ENCODE peak calls at places on chromosomes 13 and 19, in five cellular contexts. R is endothelial cell of umbilical vein, N is HepG2, X is K562, W is GM12878. O is an unnamed sample.
A peak's percentile ranks its signal among the peaks of the same experiment; 100 is the strongest.

GRCh38 chr13:109872864-109873263 is 86.5 kb upstream of the IRS2 start:
- DNase-seq in R (no peak), N (no peak), X (no peak), W (no peak), O (no peak)

GRCh38 chr19:19480688-19481087 is 34.7 kb downstream of the TSSK6 start:
- DNase-seq in R (no peak), N (no peak), X (no peak), W (peak; percentile 39), O (no peak)

GRCh38 chr19:18113827-18114226 is 16.2 kb downstream of the MAST3 start:
- DNase-seq in R (no peak), N (no peak), X (no peak), W (no peak), O (no peak)

GRCh38 chr13:48476215-48476614 is 56.7 kb downstream of the RCBTB2 start:
- DNase-seq in R (no peak), N (no peak), X (no peak), W (no peak), O (no peak)

GRCh38 chr13:48210178-48210577 is 22.8 kb upstream of the ITM2B start:
- DNase-seq in R (no peak), N (no peak), X (no peak), W (no peak), O (peak; percentile 8)

GRCh38 chr13:78241278-78241919 is 322.8 kb upstream of the EDNRB start:
- DNase-seq in R (peak; percentile 53), N (peak; percentile 27), X (peak; percentile 6), W (no peak), O (peak; percentile 20)

GRCh38 chr19:17475541-17476115 is 5.3 kb downstream of the SLC27A1 start:
- DNase-seq in R (no peak), N (peak; percentile 93), X (no peak), W (no peak), O (no peak)

GRCh38 chr13:47798906-47799305 is 202.2 kb downstream of the SUCLA2 start:
- DNase-seq in R (no peak), N (peak; percentile 8), X (no peak), W (no peak), O (no peak)

GRCh38 chr19:45515081-45515624 is 7.9 kb downstream of the VASP start:
- DNase-seq in R (no peak), N (peak; percentile 54), X (peak; percentile 41), W (peak; percentile 57), O (no peak)

GRCh38 chr19:18419699-18420460 is 682 bp downstream of the SSBP4 start:
- DNase-seq in R (no peak), N (peak; percentile 55), X (peak; percentile 54), W (no peak), O (no peak)

GRCh38 chr13:107099661-107100060 is 531.7 kb upstream of the ARGLU1 start:
- DNase-seq in R (no peak), N (no peak), X (no peak), W (no peak), O (no peak)

GRCh38 chr13:47094734-47095434 is 198.0 kb upstream of the HTR2A start:
- DNase-seq in R (no peak), N (no peak), X (no peak), W (peak; percentile 48), O (no peak)

GRCh38 chr13:87855553-87855952 is 184.4 kb downstream of the SLITRK5 start:
- DNase-seq in R (no peak), N (no peak), X (no peak), W (no peak), O (no peak)

GRCh38 chr13:77507931-77508776 is 27.4 kb upstream of the SCEL start:
- DNase-seq in R (peak; percentile 90), N (no peak), X (no peak), W (no peak), O (no peak)

GRCh38 chr13:18943721-18944391 is 237.8 kb downstream of the TUBA3C start:
- DNase-seq in R (no peak), N (no peak), X (no peak), W (no peak), O (no peak)

GRCh38 chr19:3210347-3211017 is 14.0 kb upstream of the CELF5 start:
- DNase-seq in R (peak; percentile 40), N (peak; percentile 29), X (peak; percentile 68), W (no peak), O (peak; percentile 35)

GRCh38 chr19:56294557-56294956 is 20.1 kb downstream of the ZSCAN5A start:
- DNase-seq in R (no peak), N (no peak), X (no peak), W (no peak), O (no peak)

GRCh38 chr13:21326155-21327030 is 132.7 kb downstream of the ZDHHC20 start:
- DNase-seq in R (peak; percentile 3), N (no peak), X (no peak), W (no peak), O (no peak)

GRCh38 chr19:50909240-50910070 is 1.7 kb downstream of the KLK4 start:
- DNase-seq in R (peak; percentile 47), N (peak; percentile 13), X (peak; percentile 99), W (no peak), O (peak; percentile 82)

GRCh38 chr13:27014406-27015359 is 156.9 kb downstream of the USP12 start:
- DNase-seq in R (no peak), N (no peak), X (no peak), W (no peak), O (no peak)

GRCh38 chr13:27016871-27017270 is 154.7 kb downstream of the USP12 start:
- DNase-seq in R (no peak), N (no peak), X (no peak), W (no peak), O (no peak)

GRCh38 chr13:27008733-27009132 is 162.9 kb downstream of the USP12 start:
- DNase-seq in R (no peak), N (no peak), X (no peak), W (no peak), O (no peak)

GRCh38 chr13:27011661-27012060 is 159.9 kb downstream of the USP12 start:
- DNase-seq in R (no peak), N (no peak), X (no peak), W (no peak), O (no peak)

DNA sequence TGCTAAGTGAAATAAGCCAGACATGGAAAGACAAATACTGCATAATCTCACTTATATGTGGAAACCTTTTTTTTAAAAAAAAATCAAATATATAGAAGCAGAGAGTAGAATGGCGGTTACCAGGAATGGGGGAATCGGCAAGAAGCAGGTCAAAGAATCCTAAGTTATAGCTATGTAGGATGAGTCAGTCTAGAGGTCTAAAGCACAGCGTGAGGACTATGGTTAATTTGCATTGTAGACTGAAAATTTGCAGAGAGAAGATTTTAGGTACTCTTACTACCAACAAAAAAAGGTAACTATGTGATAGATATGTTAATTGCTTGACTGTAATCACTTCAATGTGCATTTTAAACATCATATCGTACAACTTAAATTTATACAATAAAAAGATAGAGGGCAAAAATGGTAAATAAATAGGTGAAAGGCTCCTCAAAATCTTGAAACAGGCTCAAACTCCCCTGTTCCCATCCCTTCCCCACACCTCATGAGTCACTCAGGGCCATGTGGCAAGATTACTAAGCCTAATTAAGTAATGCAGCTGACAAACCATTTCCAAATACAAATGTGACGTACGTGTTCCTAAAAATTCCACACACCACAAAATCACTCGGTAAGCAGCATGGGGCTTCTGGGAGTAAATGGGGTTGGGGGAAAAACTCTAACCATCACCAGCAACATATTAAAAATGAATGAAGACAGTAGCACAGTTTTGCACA is 159.0 kb downstream of the USP12 start:
- DNase-seq in R (no peak), N (no peak), X (no peak), W (no peak), O (no peak)
- TF ChIP-seq MYC in R (no peak), N (no peak), X (no peak), W (no peak), O (no peak)

GRCh38 chr13:41465965-41466364 is 8.6 kb downstream of the RGCC start:
- DNase-seq in R (no peak), N (no peak), X (no peak), W (no peak), O (no peak)
- H3K4me2 ChIP-seq in R (no peak overlapping the region), N (no peak overlapping the region), X (peak overlapping the region; percentile 44), W (peak overlapping the region; percentile 76), O (no peak overlapping the region)

GRCh38 chr19:1230585-1231489 is 7.0 kb downstream of the CBARP start:
- DNase-seq in R (no peak), N (no peak), X (no peak), W (no peak), O (no peak)
- TF ChIP-seq MYC in R (no peak), N (no peak), X (no peak), W (no peak), O (no peak)

GRCh38 chr19:6499052-6499790 is 2.9 kb downstream of the TUBB4A start:
- DNase-seq in R (no peak), N (no peak), X (no peak), W (no peak), O (no peak)
- H3K4me2 ChIP-seq in R (no peak overlapping the region), N (no peak overlapping the region), X (peak overlapping the region; percentile 6), W (no peak overlapping the region), O (no peak overlapping the region)

GRCh38 chr13:100089633-100090032 is 740 bp downstream of the PCCA start:
- DNase-seq in R (peak; percentile 51), N (no peak), X (no peak), W (no peak), O (no peak)
- TF ChIP-seq MYC in R (no peak), N (no peak), X (no peak), W (no peak), O (no peak)

GRCh38 chr19:1363599-1363998 is 20.1 kb upstream of the NDUFS7 start:
- DNase-seq in R (no peak), N (no peak), X (no peak), W (no peak), O (no peak)

GRCh38 chr19:1360818-1361461 is 22.8 kb upstream of the NDUFS7 start:
- DNase-seq in R (peak; percentile 24), N (no peak), X (no peak), W (no peak), O (no peak)

GRCh38 chr19:1362385-1363257 is 21.1 kb upstream of the NDUFS7 start:
- DNase-seq in R (no peak), N (no peak), X (no peak), W (no peak), O (no peak)

GRCh38 chr19:1360126-1360817 is 23.4 kb upstream of the NDUFS7 start:
- DNase-seq in R (no peak), N (no peak), X (no peak), W (no peak), O (no peak)

GRCh38 chr19:1361601-1362384 is 21.9 kb upstream of the NDUFS7 start:
- DNase-seq in R (peak; percentile 24), N (no peak), X (no peak), W (no peak), O (no peak)
- H3K4me2 ChIP-seq in R (peak overlapping the region; percentile 28), N (no peak overlapping the region), X (no peak overlapping the region), W (peak overlapping the region; percentile 25), O (peak overlapping the region; percentile 25)

DNA sequence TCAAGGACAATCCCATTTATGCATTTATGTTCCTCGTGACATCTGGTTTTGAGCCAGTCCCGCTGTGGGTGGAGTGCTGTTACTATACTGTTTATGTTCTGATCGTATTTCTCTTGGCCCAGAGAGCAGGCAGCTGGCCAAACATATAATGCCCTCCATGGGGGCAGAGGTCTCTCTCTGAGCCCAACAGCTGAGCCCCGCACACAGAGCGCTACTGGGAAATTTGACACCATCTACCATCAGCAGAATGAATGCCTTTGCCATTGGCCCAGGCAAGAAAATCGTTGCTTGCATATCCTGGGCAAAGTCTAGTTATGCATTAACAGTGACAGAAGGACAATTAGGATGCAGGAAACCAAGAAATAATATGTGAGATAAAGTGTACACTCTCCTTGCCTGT is 126.8 kb upstream of the CACNA1A start:
- DNase-seq in R (peak; percentile 80), N (peak; percentile 64), X (no peak), W (no peak), O (no peak)
- TF ChIP-seq MYC in R (no peak), N (no peak), X (no peak), W (no peak), O (no peak)